ENCODE peak calls at places on chromosomes 5 and 9, in eight cellular contexts. D, X, T, G, B, P, F and V are unnamed samples. For H3K9me3, the result is how much of the 10 kb centered on the place peaks cover.

GRCh38 chr5:34930527-34930844 is 1.1 kb downstream of the DNAJC21 start:
- DNase-seq in F (no peak), T (no peak), D (no peak), B (no peak), P (no peak), G (no peak), X (peak), V (no peak)

GRCh38 chr9:37026085-37026935 is 7.8 kb downstream of the PAX5 start:
- DNase-seq in X (no peak), B (no peak), D (peak), T (no peak), G (no peak), P (no peak), F (no peak), V (no peak)

GRCh38 chr5:74503-75109 is 17.4 kb upstream of the PLEKHG4B start:
- DNase-seq in D (no peak), B (no peak), F (no peak), T (no peak), G (no peak), P (no peak), X (no peak), V (no peak)

GRCh38 chr5:150155258-150156032 is at the start of gene PDGFRB:
- DNase-seq in G (peak), B (no peak), X (peak), T (no peak), F (no peak), P (peak), D (peak), V (no peak)

GRCh38 chr9:107389617-107390071 is 99.9 kb downstream of the KLF4 start:
- DNase-seq in B (peak), G (peak), D (no peak), X (no peak), F (no peak), T (no peak), P (no peak), V (peak)

GRCh38 chr5:126368239-126368812 is 54.9 kb upstream of the GRAMD2B start:
- DNase-seq in B (no peak), G (peak), F (no peak), X (no peak), P (no peak), T (no peak), D (peak), V (no peak)

GRCh38 chr9:38226491-38226951 is 157.5 kb upstream of the SHB start:
- DNase-seq in F (no peak), G (no peak), P (no peak), T (no peak), D (peak), B (peak), X (no peak), V (no peak)

GRCh38 chr5:123094227-123094918 is 5.3 kb downstream of the PRDM6 start:
- DNase-seq in F (no peak), T (no peak), D (peak), G (no peak), B (no peak), X (no peak), P (no peak), V (no peak)

GRCh38 chr5:172798422-172799215 is 27.6 kb upstream of the DUSP1 start:
- DNase-seq in F (no peak), X (peak), P (no peak), G (peak), D (no peak), B (peak), T (no peak), V (no peak)

DNA sequence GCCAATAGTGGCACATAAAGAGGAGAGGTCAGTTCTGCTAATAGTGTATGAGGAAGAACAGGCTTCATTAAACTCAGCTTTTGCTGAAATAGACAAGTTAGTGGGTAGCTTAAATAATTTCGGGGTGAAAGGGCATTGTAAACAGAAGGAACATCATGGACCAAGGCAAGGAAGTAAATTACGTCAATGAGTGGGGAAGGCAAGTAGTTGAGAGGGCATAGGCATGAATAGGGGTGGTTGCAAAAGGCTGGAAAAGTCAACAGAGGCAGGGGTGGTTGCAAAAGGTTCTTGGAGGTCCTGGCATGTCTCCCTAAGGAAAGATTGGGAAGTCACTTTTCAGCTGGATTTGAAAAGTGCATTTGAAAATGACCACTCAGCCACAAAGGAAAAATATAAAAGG is 383.3 kb upstream of the RPS23 start:
- DNase-seq in P (no peak), B (no peak), X (no peak), G (no peak), D (no peak), F (no peak), T (no peak), V (no peak)
- H3K27ac ChIP-seq in P (no peak), B (no peak), X (no peak), G (no peak), D (no peak), F (no peak), T (no peak), V (no peak)

GRCh38 chr9:92850898-92851297 is 26.9 kb downstream of the ZNF484 start:
- DNase-seq in X (no peak), F (no peak), T (no peak), B (peak), P (no peak), D (no peak), G (no peak), V (no peak)
- H3K9me3 ChIP-seq in X (under half), F (under half), T (under half), B (half or more), P (under half), D (under half), G (under half), V (under half)

GRCh38 chr9:114363424-114363823 is 24.4 kb downstream of the AKNA start:
- DNase-seq in G (no peak), B (no peak), X (no peak), D (no peak), P (no peak), F (no peak), T (no peak), V (no peak)
- H3K27ac ChIP-seq in G (no peak), B (no peak), X (no peak), D (no peak), P (peak), F (peak), T (peak), V (peak)

GRCh38 chr9:138072161-138072842 is 194.7 kb downstream of the CACNA1B start:
- DNase-seq in G (peak), F (no peak), X (no peak), D (no peak), T (no peak), B (no peak), P (no peak), V (no peak)
- H3K9me3 ChIP-seq in G (under half), F (under half), X (under half), D (under half), T (under half), B (under half), P (under half), V (under half)

DNA sequence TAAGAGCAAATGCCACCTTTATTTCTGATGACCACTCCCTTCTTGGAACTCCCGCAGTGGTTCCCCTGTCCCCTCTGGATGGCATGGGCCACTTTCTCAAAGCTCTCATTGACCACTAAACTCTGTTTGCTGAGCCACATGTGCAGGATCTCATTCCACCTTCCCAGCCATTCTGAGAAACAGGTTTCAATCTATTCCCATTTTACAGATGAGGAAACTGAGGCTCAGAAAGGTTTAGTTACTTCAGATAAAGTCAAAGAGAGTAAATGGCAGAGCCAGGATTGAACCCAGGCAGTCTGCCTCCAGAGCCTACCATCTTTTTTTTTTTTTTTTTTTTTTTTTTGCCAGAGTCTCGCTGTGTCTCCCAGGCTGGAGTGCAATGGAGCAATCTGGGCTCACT is 24.2 kb downstream of the COL27A1 start:
- DNase-seq in G (no peak), X (no peak), T (no peak), F (no peak), P (no peak), D (no peak), B (no peak), V (no peak)
- H3K27ac ChIP-seq in G (peak), X (no peak), T (no peak), F (no peak), P (no peak), D (no peak), B (no peak), V (no peak)

DNA sequence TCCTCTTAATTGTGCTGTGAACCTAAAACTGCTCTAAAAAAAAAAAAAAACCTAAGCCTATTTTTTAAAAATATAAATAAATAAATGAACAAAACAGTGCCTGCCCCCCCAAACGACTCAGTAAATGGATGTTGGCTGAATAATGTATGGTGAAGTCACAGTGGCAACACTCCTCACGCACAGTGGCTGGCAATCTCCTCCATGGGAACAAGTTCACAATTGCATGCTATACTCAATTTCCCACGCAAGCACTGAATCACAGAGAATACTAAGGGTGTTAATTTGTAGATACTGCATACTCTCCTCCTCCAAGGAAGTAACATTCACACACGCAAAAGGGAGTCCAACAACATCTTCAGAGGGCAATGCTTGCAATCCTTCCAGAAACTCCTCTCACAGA is 47.5 kb downstream of the SERINC5 start:
- DNase-seq in G (no peak), X (no peak), F (no peak), P (no peak), T (no peak), B (no peak), D (no peak), V (no peak)
- H3K9me3 ChIP-seq in G (under half), X (under half), F (under half), P (under half), T (under half), B (under half), D (under half), V (under half)

GRCh38 chr5:132074772-132075718 is 1.5 kb downstream of the CSF2 start:
- DNase-seq in T (no peak), X (no peak), B (peak), D (no peak), P (no peak), G (no peak), F (no peak), V (no peak)
- H3K27ac ChIP-seq in T (no peak), X (no peak), B (no peak), D (no peak), P (no peak), G (no peak), F (no peak), V (no peak)

DNA sequence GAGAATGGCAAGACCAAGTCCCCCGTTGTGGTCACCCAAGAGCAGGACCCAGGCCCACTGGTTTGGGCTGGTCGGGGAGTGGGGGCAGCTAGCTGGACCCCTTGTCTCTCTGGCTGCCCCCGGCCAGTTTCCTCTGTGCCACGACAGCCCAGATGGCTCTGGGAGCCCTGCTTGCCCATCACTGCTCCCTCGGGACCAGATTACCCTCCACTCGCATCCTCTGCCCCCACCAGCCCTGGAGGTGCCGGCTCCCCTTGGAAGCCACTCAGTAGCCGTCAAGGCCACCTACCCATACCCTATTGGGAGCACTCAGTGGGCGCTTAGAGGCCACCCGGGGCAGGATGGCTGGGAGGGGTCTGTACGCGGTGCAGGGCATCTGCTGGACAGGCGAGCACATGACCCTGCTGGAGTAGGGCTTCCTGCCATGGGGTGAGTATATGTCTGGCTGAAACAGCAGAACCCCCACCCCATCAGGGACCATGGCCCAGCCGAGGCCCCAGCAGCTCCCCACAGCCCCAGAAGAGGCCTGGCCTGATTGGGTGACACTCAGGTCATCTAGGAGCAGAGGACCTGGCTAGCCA is 70.0 kb downstream of the ZNF354C start:
- DNase-seq in G (peak), F (no peak), T (no peak), P (no peak), D (no peak), B (no peak), X (no peak), V (no peak)
- H3K9me3 ChIP-seq in G (under half), F (under half), T (under half), P (under half), D (under half), B (under half), X (under half), V (under half)